ENCODE peak calls at places on chromosomes 3 and 15, in ten cellular contexts. One of them, this sample, is unnamed.

GRCh38 chr15:64930778-64931240 is 19.1 kb downstream of the ANKDD1A start:
- DNase-seq in sigmoid colon: no peak
- DNase-seq in transverse colon: no peak
- DNase-seq in HCT116: no peak
- DNase-seq in A549: peak
- DNase-seq in adrenal gland: no peak
- DNase-seq in spleen: no peak
- DNase-seq in testis: no peak
- DNase-seq in uterus: no peak
- DNase-seq in ovary: no peak
- DNase-seq in this sample: no peak

GRCh38 chr3:36178018-36178417 is 202.3 kb upstream of the STAC start:
- DNase-seq in transverse colon: no peak
- DNase-seq in A549: no peak
- DNase-seq in uterus: no peak
- DNase-seq in adrenal gland: no peak
- DNase-seq in sigmoid colon: no peak
- DNase-seq in ovary: no peak
- DNase-seq in spleen: no peak
- DNase-seq in HCT116: no peak
- DNase-seq in testis: no peak
- DNase-seq in this sample: no peak

GRCh38 chr15:64643685-64644084 is 131.7 kb downstream of the RBPMS2 start:
- DNase-seq in sigmoid colon: no peak
- DNase-seq in ovary: no peak
- DNase-seq in HCT116: no peak
- DNase-seq in spleen: no peak
- DNase-seq in testis: no peak
- DNase-seq in transverse colon: no peak
- DNase-seq in uterus: no peak
- DNase-seq in adrenal gland: no peak
- DNase-seq in A549: no peak
- DNase-seq in this sample: no peak

GRCh38 chr3:87206070-87206469 is 21.0 kb upstream of the CHMP2B start:
- DNase-seq in A549: peak
- DNase-seq in adrenal gland: no peak
- DNase-seq in HCT116: no peak
- DNase-seq in sigmoid colon: no peak
- DNase-seq in ovary: no peak
- DNase-seq in testis: no peak
- DNase-seq in spleen: no peak
- DNase-seq in uterus: no peak
- DNase-seq in transverse colon: no peak
- DNase-seq in this sample: no peak

GRCh38 chr3:5917932-5918331 is 730.4 kb downstream of the EDEM1 start:
- DNase-seq in uterus: no peak
- DNase-seq in testis: no peak
- DNase-seq in spleen: no peak
- DNase-seq in A549: no peak
- DNase-seq in ovary: no peak
- DNase-seq in sigmoid colon: no peak
- DNase-seq in transverse colon: no peak
- DNase-seq in adrenal gland: no peak
- DNase-seq in HCT116: no peak
- DNase-seq in this sample: no peak

GRCh38 chr3:57120040-57120802 is 44.9 kb downstream of the IL17RD start:
- DNase-seq in testis: peak
- DNase-seq in transverse colon: no peak
- DNase-seq in sigmoid colon: peak
- DNase-seq in ovary: no peak
- DNase-seq in spleen: no peak
- DNase-seq in adrenal gland: no peak
- DNase-seq in uterus: peak
- DNase-seq in HCT116: no peak
- DNase-seq in A549: no peak
- DNase-seq in this sample: no peak

GRCh38 chr3:147619925-147620580 is 210.9 kb downstream of the ZIC1 start:
- DNase-seq in adrenal gland: no peak
- DNase-seq in A549: no peak
- DNase-seq in uterus: no peak
- DNase-seq in spleen: no peak
- DNase-seq in sigmoid colon: no peak
- DNase-seq in testis: no peak
- DNase-seq in HCT116: no peak
- DNase-seq in transverse colon: no peak
- DNase-seq in ovary: no peak
- DNase-seq in this sample: no peak

GRCh38 chr15:49331951-49332350 is 91.1 kb upstream of the FGF7 start:
- DNase-seq in testis: no peak
- DNase-seq in sigmoid colon: no peak
- DNase-seq in ovary: no peak
- DNase-seq in adrenal gland: no peak
- DNase-seq in spleen: no peak
- DNase-seq in HCT116: no peak
- DNase-seq in transverse colon: no peak
- DNase-seq in uterus: no peak
- DNase-seq in A549: no peak
- DNase-seq in this sample: no peak

GRCh38 chr3:5011555-5012256 is 32.5 kb downstream of the BHLHE40 start:
- DNase-seq in HCT116: no peak
- DNase-seq in uterus: no peak
- DNase-seq in transverse colon: no peak
- DNase-seq in ovary: no peak
- DNase-seq in testis: no peak
- DNase-seq in sigmoid colon: peak
- DNase-seq in adrenal gland: no peak
- DNase-seq in spleen: peak
- DNase-seq in A549: no peak
- DNase-seq in this sample: no peak

GRCh38 chr15:62067448-62068044 is 769 bp downstream of the C2CD4A start:
- DNase-seq in transverse colon: peak
- DNase-seq in testis: peak
- DNase-seq in adrenal gland: peak
- DNase-seq in A549: peak
- DNase-seq in spleen: peak
- DNase-seq in ovary: peak
- DNase-seq in sigmoid colon: peak
- DNase-seq in HCT116: no peak
- DNase-seq in uterus: peak
- DNase-seq in this sample: no peak

GRCh38 chr15:62069551-62069950 is 2.8 kb downstream of the C2CD4A start:
- DNase-seq in spleen: no peak
- DNase-seq in uterus: no peak
- DNase-seq in sigmoid colon: no peak
- DNase-seq in adrenal gland: no peak
- DNase-seq in ovary: no peak
- DNase-seq in transverse colon: no peak
- DNase-seq in HCT116: no peak
- DNase-seq in A549: no peak
- DNase-seq in testis: no peak
- DNase-seq in this sample: no peak

GRCh38 chr15:62068787-62069170 is 2.0 kb downstream of the C2CD4A start:
- DNase-seq in A549: no peak
- DNase-seq in HCT116: no peak
- DNase-seq in ovary: no peak
- DNase-seq in testis: no peak
- DNase-seq in adrenal gland: no peak
- DNase-seq in transverse colon: no peak
- DNase-seq in spleen: no peak
- DNase-seq in sigmoid colon: no peak
- DNase-seq in uterus: no peak
- DNase-seq in this sample: no peak

GRCh38 chr15:62066663-62067447 is at the start of gene C2CD4A:
- DNase-seq in transverse colon: peak
- DNase-seq in A549: peak
- DNase-seq in ovary: peak
- DNase-seq in spleen: peak
- DNase-seq in adrenal gland: peak
- DNase-seq in sigmoid colon: peak
- DNase-seq in HCT116: peak
- DNase-seq in testis: peak
- DNase-seq in uterus: peak
- DNase-seq in this sample: peak

DNA sequence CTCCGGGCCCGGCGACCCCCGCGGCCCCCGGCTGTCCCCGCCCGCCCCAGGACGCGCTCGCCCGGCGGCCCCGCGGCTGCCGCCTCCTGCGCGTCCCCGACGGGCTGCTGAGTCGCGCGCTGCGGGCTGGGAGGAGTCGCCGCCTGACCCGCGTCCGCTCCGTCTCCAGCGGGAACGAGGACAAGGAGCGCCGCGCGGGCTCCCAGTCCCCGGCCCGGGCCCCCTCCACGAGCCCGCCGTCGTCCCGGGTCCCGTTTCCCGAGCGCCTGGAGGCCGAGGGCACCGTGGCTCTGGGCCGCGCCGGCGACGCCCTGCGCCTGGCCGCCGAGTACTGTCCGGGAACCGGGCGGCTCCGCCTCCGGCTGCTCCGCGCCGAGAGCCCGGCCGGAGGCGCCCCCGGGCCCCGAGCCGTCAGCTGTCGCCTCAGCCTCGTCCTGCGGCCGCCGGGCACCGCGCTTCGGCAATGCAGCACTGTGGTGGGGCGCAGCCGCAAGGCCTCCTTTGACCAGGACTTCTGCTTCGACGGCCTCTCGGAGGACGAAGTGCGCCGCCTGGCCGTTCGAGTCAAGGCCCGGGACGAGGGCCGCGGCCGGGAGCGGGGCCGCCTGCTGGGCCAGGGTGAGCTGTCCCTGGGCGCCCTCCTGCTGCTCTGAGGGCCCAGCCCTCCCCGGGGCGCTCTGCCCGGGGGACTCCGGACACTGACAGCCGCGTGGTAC is 1.5 kb downstream of the C2CD4A start:
- DNase-seq in testis: peak
- DNase-seq in A549: peak
- DNase-seq in adrenal gland: peak
- DNase-seq in ovary: peak
- DNase-seq in uterus: peak
- DNase-seq in HCT116: no peak
- DNase-seq in transverse colon: peak
- DNase-seq in spleen: peak
- DNase-seq in sigmoid colon: peak
- DNase-seq in this sample: peak
- TF ChIP-seq CTCF in testis: no peak
- TF ChIP-seq CTCF in A549: peak
- TF ChIP-seq CTCF in adrenal gland: no peak
- TF ChIP-seq CTCF in ovary: no peak
- TF ChIP-seq CTCF in uterus: no peak
- TF ChIP-seq CTCF in HCT116: no peak
- TF ChIP-seq CTCF in transverse colon: peak
- TF ChIP-seq CTCF in spleen: no peak
- TF ChIP-seq CTCF in sigmoid colon: no peak
- TF ChIP-seq CTCF in this sample: peak

GRCh38 chr3:112491373-112491772 is 7.9 kb downstream of the BTLA start:
- DNase-seq in sigmoid colon: no peak
- DNase-seq in uterus: no peak
- DNase-seq in A549: no peak
- DNase-seq in spleen: no peak
- DNase-seq in HCT116: no peak
- DNase-seq in adrenal gland: no peak
- DNase-seq in testis: no peak
- DNase-seq in ovary: no peak
- DNase-seq in transverse colon: no peak
- DNase-seq in this sample: no peak

GRCh38 chr3:112486811-112487505 is 12.3 kb downstream of the BTLA start:
- DNase-seq in uterus: no peak
- DNase-seq in spleen: no peak
- DNase-seq in transverse colon: no peak
- DNase-seq in testis: no peak
- DNase-seq in sigmoid colon: no peak
- DNase-seq in A549: no peak
- DNase-seq in adrenal gland: no peak
- DNase-seq in HCT116: no peak
- DNase-seq in ovary: no peak
- DNase-seq in this sample: no peak

GRCh38 chr3:112489674-112490479 is 9.4 kb downstream of the BTLA start:
- DNase-seq in spleen: no peak
- DNase-seq in A549: no peak
- DNase-seq in adrenal gland: no peak
- DNase-seq in ovary: no peak
- DNase-seq in testis: no peak
- DNase-seq in uterus: no peak
- DNase-seq in HCT116: no peak
- DNase-seq in transverse colon: no peak
- DNase-seq in sigmoid colon: no peak
- DNase-seq in this sample: no peak

GRCh38 chr3:112496368-112497067 is 2.8 kb downstream of the BTLA start:
- DNase-seq in HCT116: no peak
- DNase-seq in A549: no peak
- DNase-seq in transverse colon: no peak
- DNase-seq in spleen: no peak
- DNase-seq in testis: no peak
- DNase-seq in ovary: no peak
- DNase-seq in sigmoid colon: no peak
- DNase-seq in adrenal gland: no peak
- DNase-seq in uterus: no peak
- DNase-seq in this sample: no peak

GRCh38 chr3:112492124-112492523 is 7.1 kb downstream of the BTLA start:
- DNase-seq in ovary: no peak
- DNase-seq in uterus: no peak
- DNase-seq in adrenal gland: no peak
- DNase-seq in testis: no peak
- DNase-seq in transverse colon: no peak
- DNase-seq in sigmoid colon: no peak
- DNase-seq in HCT116: no peak
- DNase-seq in A549: no peak
- DNase-seq in spleen: no peak
- DNase-seq in this sample: no peak
- TF ChIP-seq POLR2A in ovary: no peak
- TF ChIP-seq POLR2A in uterus: no peak
- TF ChIP-seq POLR2A in adrenal gland: no peak
- TF ChIP-seq POLR2A in testis: no peak
- TF ChIP-seq POLR2A in transverse colon: no peak
- TF ChIP-seq POLR2A in sigmoid colon: no peak
- TF ChIP-seq POLR2A in HCT116: no peak
- TF ChIP-seq POLR2A in A549: no peak
- TF ChIP-seq POLR2A in spleen: no peak
- TF ChIP-seq POLR2A in this sample: no peak

GRCh38 chr15:27238209-27238608 is 267.2 kb downstream of the GABRG3 start:
- DNase-seq in ovary: no peak
- DNase-seq in sigmoid colon: no peak
- DNase-seq in A549: no peak
- DNase-seq in testis: peak
- DNase-seq in uterus: no peak
- DNase-seq in transverse colon: no peak
- DNase-seq in adrenal gland: no peak
- DNase-seq in spleen: no peak
- DNase-seq in HCT116: no peak
- DNase-seq in this sample: no peak
- TF ChIP-seq CTCF in ovary: no peak
- TF ChIP-seq CTCF in sigmoid colon: no peak
- TF ChIP-seq CTCF in A549: no peak
- TF ChIP-seq CTCF in testis: no peak
- TF ChIP-seq CTCF in uterus: no peak
- TF ChIP-seq CTCF in transverse colon: no peak
- TF ChIP-seq CTCF in adrenal gland: no peak
- TF ChIP-seq CTCF in spleen: no peak
- TF ChIP-seq CTCF in HCT116: no peak
- TF ChIP-seq CTCF in this sample: no peak

GRCh38 chr3:38346584-38347410 is at the start of gene XYLB:
- DNase-seq in ovary: peak
- DNase-seq in HCT116: peak
- DNase-seq in testis: peak
- DNase-seq in transverse colon: peak
- DNase-seq in A549: peak
- DNase-seq in adrenal gland: peak
- DNase-seq in spleen: peak
- DNase-seq in sigmoid colon: peak
- DNase-seq in uterus: peak
- DNase-seq in this sample: peak
- TF ChIP-seq POLR2A in ovary: no peak
- TF ChIP-seq POLR2A in HCT116: peak
- TF ChIP-seq POLR2A in testis: no peak
- TF ChIP-seq POLR2A in transverse colon: peak
- TF ChIP-seq POLR2A in A549: peak
- TF ChIP-seq POLR2A in adrenal gland: peak
- TF ChIP-seq POLR2A in spleen: no peak
- TF ChIP-seq POLR2A in sigmoid colon: no peak
- TF ChIP-seq POLR2A in uterus: no peak
- TF ChIP-seq POLR2A in this sample: peak

This sample was measured in Peyer's patch.